ENCODE peak calls at places on chromosome 5, in five cellular contexts. One of them, this sample, is unnamed.

GRCh38 chr5:125453011-125453410 is 706.6 kb upstream of the ZNF608 start:
- DNase-seq in effector memory CD4-positive, alpha-beta T cell: no peak
- DNase-seq in colonic mucosa: no peak
- DNase-seq in activated CD8-positive, alpha-beta memory T cell treated with anti-CD3 and anti-CD28 coated beads for 1 hour: no peak
- DNase-seq in GM04504: no peak
- DNase-seq in this sample: no peak

GRCh38 chr5:35313296-35313695 is 83.0 kb upstream of the PRLR start:
- DNase-seq in effector memory CD4-positive, alpha-beta T cell: no peak
- DNase-seq in colonic mucosa: no peak
- DNase-seq in activated CD8-positive, alpha-beta memory T cell treated with anti-CD3 and anti-CD28 coated beads for 1 hour: no peak
- DNase-seq in GM04504: peak; percentile 53
- DNase-seq in this sample: no peak

GRCh38 chr5:141567513-141568117 is 51.2 kb downstream of the DIAPH1 start:
- DNase-seq in effector memory CD4-positive, alpha-beta T cell: no peak
- DNase-seq in colonic mucosa: no peak
- DNase-seq in activated CD8-positive, alpha-beta memory T cell treated with anti-CD3 and anti-CD28 coated beads for 1 hour: no peak
- DNase-seq in GM04504: no peak
- DNase-seq in this sample: no peak

GRCh38 chr5:173771058-173771742 is 116.9 kb upstream of the CPEB4 start:
- DNase-seq in effector memory CD4-positive, alpha-beta T cell: no peak
- DNase-seq in colonic mucosa: peak; percentile 76
- DNase-seq in activated CD8-positive, alpha-beta memory T cell treated with anti-CD3 and anti-CD28 coated beads for 1 hour: no peak
- DNase-seq in GM04504: no peak
- DNase-seq in this sample: no peak

GRCh38 chr5:113090336-113091106 is 113.9 kb downstream of the DCP2 start:
- DNase-seq in effector memory CD4-positive, alpha-beta T cell: no peak
- DNase-seq in colonic mucosa: no peak
- DNase-seq in activated CD8-positive, alpha-beta memory T cell treated with anti-CD3 and anti-CD28 coated beads for 1 hour: no peak
- DNase-seq in GM04504: no peak
- DNase-seq in this sample: no peak

GRCh38 chr5:107269256-107269655 is 401.5 kb downstream of the EFNA5 start:
- DNase-seq in effector memory CD4-positive, alpha-beta T cell: no peak
- DNase-seq in colonic mucosa: no peak
- DNase-seq in activated CD8-positive, alpha-beta memory T cell treated with anti-CD3 and anti-CD28 coated beads for 1 hour: no peak
- DNase-seq in GM04504: no peak
- DNase-seq in this sample: no peak

GRCh38 chr5:12772276-12772675 is 868.0 kb upstream of the CTNND2 start:
- DNase-seq in effector memory CD4-positive, alpha-beta T cell: no peak
- DNase-seq in colonic mucosa: no peak
- DNase-seq in activated CD8-positive, alpha-beta memory T cell treated with anti-CD3 and anti-CD28 coated beads for 1 hour: no peak
- DNase-seq in GM04504: no peak
- DNase-seq in this sample: no peak

GRCh38 chr5:135944564-135944963 is 10.2 kb downstream of the LECT2 start:
- DNase-seq in effector memory CD4-positive, alpha-beta T cell: no peak
- DNase-seq in colonic mucosa: no peak
- DNase-seq in activated CD8-positive, alpha-beta memory T cell treated with anti-CD3 and anti-CD28 coated beads for 1 hour: no peak
- DNase-seq in GM04504: no peak
- DNase-seq in this sample: no peak

GRCh38 chr5:179820483-179821297 is at the start of gene SQSTM1:
- DNase-seq in effector memory CD4-positive, alpha-beta T cell: peak; percentile 78
- DNase-seq in colonic mucosa: peak; percentile 85
- DNase-seq in activated CD8-positive, alpha-beta memory T cell treated with anti-CD3 and anti-CD28 coated beads for 1 hour: peak; percentile 75
- DNase-seq in GM04504: peak; percentile 63
- DNase-seq in this sample: peak; percentile 55

GRCh38 chr5:162324356-162324755 is 256.8 kb downstream of the GABRG2 start:
- DNase-seq in effector memory CD4-positive, alpha-beta T cell: no peak
- DNase-seq in colonic mucosa: no peak
- DNase-seq in activated CD8-positive, alpha-beta memory T cell treated with anti-CD3 and anti-CD28 coated beads for 1 hour: no peak
- DNase-seq in GM04504: no peak
- DNase-seq in this sample: no peak

GRCh38 chr5:153654892-153655520 is 164.5 kb downstream of the GRIA1 start:
- DNase-seq in effector memory CD4-positive, alpha-beta T cell: no peak
- DNase-seq in colonic mucosa: no peak
- DNase-seq in activated CD8-positive, alpha-beta memory T cell treated with anti-CD3 and anti-CD28 coated beads for 1 hour: no peak
- DNase-seq in GM04504: no peak
- DNase-seq in this sample: no peak

GRCh38 chr5:140205952-140206351 is 31.0 kb downstream of the CYSTM1 start:
- DNase-seq in effector memory CD4-positive, alpha-beta T cell: no peak
- DNase-seq in colonic mucosa: no peak
- DNase-seq in activated CD8-positive, alpha-beta memory T cell treated with anti-CD3 and anti-CD28 coated beads for 1 hour: no peak
- DNase-seq in GM04504: no peak
- DNase-seq in this sample: no peak

GRCh38 chr5:179870403-179870903 is 11.8 kb upstream of the MRNIP start:
- DNase-seq in effector memory CD4-positive, alpha-beta T cell: no peak
- DNase-seq in colonic mucosa: no peak
- DNase-seq in activated CD8-positive, alpha-beta memory T cell treated with anti-CD3 and anti-CD28 coated beads for 1 hour: no peak
- DNase-seq in GM04504: no peak
- DNase-seq in this sample: no peak

GRCh38 chr5:139668924-139669680 is 21.0 kb downstream of the CXXC5 start:
- DNase-seq in effector memory CD4-positive, alpha-beta T cell: no peak
- DNase-seq in colonic mucosa: no peak
- DNase-seq in activated CD8-positive, alpha-beta memory T cell treated with anti-CD3 and anti-CD28 coated beads for 1 hour: no peak
- DNase-seq in GM04504: no peak
- DNase-seq in this sample: no peak

GRCh38 chr5:151222769-151223446 is 984 bp downstream of the CCDC69 start:
- DNase-seq in effector memory CD4-positive, alpha-beta T cell: peak; percentile 14
- DNase-seq in colonic mucosa: peak; percentile 52
- DNase-seq in activated CD8-positive, alpha-beta memory T cell treated with anti-CD3 and anti-CD28 coated beads for 1 hour: no peak
- DNase-seq in GM04504: no peak
- DNase-seq in this sample: no peak

GRCh38 chr5:50547303-50547702 is 106.2 kb upstream of the EMB start:
- DNase-seq in effector memory CD4-positive, alpha-beta T cell: no peak
- DNase-seq in colonic mucosa: no peak
- DNase-seq in activated CD8-positive, alpha-beta memory T cell treated with anti-CD3 and anti-CD28 coated beads for 1 hour: no peak
- DNase-seq in GM04504: no peak
- DNase-seq in this sample: no peak

GRCh38 chr5:13934125-13934524 is 10.4 kb downstream of the DNAH5 start:
- DNase-seq in effector memory CD4-positive, alpha-beta T cell: no peak
- DNase-seq in colonic mucosa: no peak
- DNase-seq in activated CD8-positive, alpha-beta memory T cell treated with anti-CD3 and anti-CD28 coated beads for 1 hour: no peak
- DNase-seq in GM04504: no peak
- DNase-seq in this sample: no peak

GRCh38 chr5:142872795-142873194 is 102.6 kb downstream of the ARHGAP26 start:
- DNase-seq in effector memory CD4-positive, alpha-beta T cell: no peak
- DNase-seq in colonic mucosa: peak; percentile 72
- DNase-seq in activated CD8-positive, alpha-beta memory T cell treated with anti-CD3 and anti-CD28 coated beads for 1 hour: no peak
- DNase-seq in GM04504: no peak
- DNase-seq in this sample: no peak

GRCh38 chr5:134018154-134018985 is 13.6 kb upstream of the VDAC1 start:
- DNase-seq in effector memory CD4-positive, alpha-beta T cell: no peak
- DNase-seq in colonic mucosa: peak; percentile 92
- DNase-seq in activated CD8-positive, alpha-beta memory T cell treated with anti-CD3 and anti-CD28 coated beads for 1 hour: no peak
- DNase-seq in GM04504: no peak
- DNase-seq in this sample: no peak

GRCh38 chr5:158464383-158464782 is 605.4 kb upstream of the CLINT1 start:
- DNase-seq in effector memory CD4-positive, alpha-beta T cell: no peak
- DNase-seq in colonic mucosa: no peak
- DNase-seq in activated CD8-positive, alpha-beta memory T cell treated with anti-CD3 and anti-CD28 coated beads for 1 hour: no peak
- DNase-seq in GM04504: no peak
- DNase-seq in this sample: no peak

GRCh38 chr5:84862132-84862531 is 477.5 kb upstream of the EDIL3 start:
- DNase-seq in effector memory CD4-positive, alpha-beta T cell: no peak
- DNase-seq in colonic mucosa: no peak
- DNase-seq in activated CD8-positive, alpha-beta memory T cell treated with anti-CD3 and anti-CD28 coated beads for 1 hour: no peak
- DNase-seq in GM04504: no peak
- DNase-seq in this sample: no peak

GRCh38 chr5:43601454-43602260 is 1.3 kb upstream of the NNT start:
- DNase-seq in effector memory CD4-positive, alpha-beta T cell: no peak
- DNase-seq in colonic mucosa: no peak
- DNase-seq in activated CD8-positive, alpha-beta memory T cell treated with anti-CD3 and anti-CD28 coated beads for 1 hour: no peak
- DNase-seq in GM04504: peak; percentile 15
- DNase-seq in this sample: no peak

GRCh38 chr5:1471240-1471853 is 26.1 kb upstream of the SLC6A3 start:
- DNase-seq in effector memory CD4-positive, alpha-beta T cell: no peak
- DNase-seq in colonic mucosa: no peak
- DNase-seq in activated CD8-positive, alpha-beta memory T cell treated with anti-CD3 and anti-CD28 coated beads for 1 hour: no peak
- DNase-seq in GM04504: no peak
- DNase-seq in this sample: no peak

GRCh38 chr5:136132087-136132486 is 558 bp upstream of the SMAD5 start:
- DNase-seq in effector memory CD4-positive, alpha-beta T cell: no peak
- DNase-seq in colonic mucosa: peak; percentile 37
- DNase-seq in activated CD8-positive, alpha-beta memory T cell treated with anti-CD3 and anti-CD28 coated beads for 1 hour: no peak
- DNase-seq in GM04504: no peak
- DNase-seq in this sample: no peak

GRCh38 chr5:169710675-169711074 is 73.6 kb downstream of the DOCK2 start:
- DNase-seq in effector memory CD4-positive, alpha-beta T cell: no peak
- DNase-seq in colonic mucosa: no peak
- DNase-seq in activated CD8-positive, alpha-beta memory T cell treated with anti-CD3 and anti-CD28 coated beads for 1 hour: no peak
- DNase-seq in GM04504: no peak
- DNase-seq in this sample: no peak

GRCh38 chr5:127386557-127386956 is 96.0 kb downstream of the MEGF10 start:
- DNase-seq in effector memory CD4-positive, alpha-beta T cell: no peak
- DNase-seq in colonic mucosa: no peak
- DNase-seq in activated CD8-positive, alpha-beta memory T cell treated with anti-CD3 and anti-CD28 coated beads for 1 hour: no peak
- DNase-seq in GM04504: no peak
- DNase-seq in this sample: no peak

GRCh38 chr5:148660346-148660660 is 6.0 kb upstream of the HTR4 start:
- DNase-seq in effector memory CD4-positive, alpha-beta T cell: no peak
- DNase-seq in colonic mucosa: no peak
- DNase-seq in activated CD8-positive, alpha-beta memory T cell treated with anti-CD3 and anti-CD28 coated beads for 1 hour: no peak
- DNase-seq in GM04504: no peak
- DNase-seq in this sample: no peak